ENCODE peak calls at places on chromosome 1, in ten cellular contexts. One of them, this sample, is unnamed.

GRCh38 chr1:21847223-21848205 is 35.4 kb downstream of the LDLRAD2 start:
- DNase-seq in ureter: no peak
- DNase-seq in skeletal muscle cell: no peak
- DNase-seq in HuH-7: no peak
- DNase-seq in IMR-90: no peak
- DNase-seq in HTR-8/SVneo: no peak
- DNase-seq in stimulated activated CD8-positive, alpha-beta memory T cell treated with anti-CD3 and anti-CD28 coated beads, Interleukin-2, amount 100 ng/mL, for 1 hour: no peak
- DNase-seq in stimulated activated CD4-positive, alpha-beta T cell treated with anti-CD3 and anti-CD28 coated beads, TNF-alpha, amount 100 ng/mL, for 24 hours: no peak
- DNase-seq in NCI-H2081: no peak
- DNase-seq in non-pigmented ciliary epithelial cell: no peak
- DNase-seq in this sample: no peak

GRCh38 chr1:100328133-100328532 is 24.2 kb upstream of the CDC14A start:
- DNase-seq in NCI-H2081: no peak
- DNase-seq in non-pigmented ciliary epithelial cell: no peak
- DNase-seq in skeletal muscle cell: no peak
- DNase-seq in ureter: no peak
- DNase-seq in stimulated activated CD4-positive, alpha-beta T cell treated with anti-CD3 and anti-CD28 coated beads, TNF-alpha, amount 100 ng/mL, for 24 hours: no peak
- DNase-seq in stimulated activated CD8-positive, alpha-beta memory T cell treated with anti-CD3 and anti-CD28 coated beads, Interleukin-2, amount 100 ng/mL, for 1 hour: no peak
- DNase-seq in HuH-7: no peak
- DNase-seq in HTR-8/SVneo: no peak
- DNase-seq in IMR-90: no peak
- DNase-seq in this sample: no peak

GRCh38 chr1:246165826-246166709 is 341.0 kb downstream of the SMYD3 start:
- DNase-seq in NCI-H2081: peak
- DNase-seq in non-pigmented ciliary epithelial cell: no peak
- DNase-seq in ureter: peak
- DNase-seq in stimulated activated CD8-positive, alpha-beta memory T cell treated with anti-CD3 and anti-CD28 coated beads, Interleukin-2, amount 100 ng/mL, for 1 hour: no peak
- DNase-seq in HTR-8/SVneo: no peak
- DNase-seq in stimulated activated CD4-positive, alpha-beta T cell treated with anti-CD3 and anti-CD28 coated beads, TNF-alpha, amount 100 ng/mL, for 24 hours: no peak
- DNase-seq in IMR-90: no peak
- DNase-seq in HuH-7: peak
- DNase-seq in skeletal muscle cell: no peak
- DNase-seq in this sample: no peak

GRCh38 chr1:156629825-156630449 is 10.7 kb downstream of the HAPLN2 start:
- DNase-seq in IMR-90: no peak
- DNase-seq in stimulated activated CD4-positive, alpha-beta T cell treated with anti-CD3 and anti-CD28 coated beads, TNF-alpha, amount 100 ng/mL, for 24 hours: no peak
- DNase-seq in skeletal muscle cell: no peak
- DNase-seq in non-pigmented ciliary epithelial cell: no peak
- DNase-seq in HTR-8/SVneo: no peak
- DNase-seq in HuH-7: no peak
- DNase-seq in NCI-H2081: no peak
- DNase-seq in ureter: no peak
- DNase-seq in stimulated activated CD8-positive, alpha-beta memory T cell treated with anti-CD3 and anti-CD28 coated beads, Interleukin-2, amount 100 ng/mL, for 1 hour: no peak
- DNase-seq in this sample: no peak

GRCh38 chr1:27517907-27518718 is 28.1 kb upstream of the WASF2 start:
- DNase-seq in HuH-7: no peak
- DNase-seq in non-pigmented ciliary epithelial cell: no peak
- DNase-seq in ureter: no peak
- DNase-seq in NCI-H2081: peak
- DNase-seq in stimulated activated CD4-positive, alpha-beta T cell treated with anti-CD3 and anti-CD28 coated beads, TNF-alpha, amount 100 ng/mL, for 24 hours: no peak
- DNase-seq in stimulated activated CD8-positive, alpha-beta memory T cell treated with anti-CD3 and anti-CD28 coated beads, Interleukin-2, amount 100 ng/mL, for 1 hour: no peak
- DNase-seq in HTR-8/SVneo: no peak
- DNase-seq in IMR-90: no peak
- DNase-seq in skeletal muscle cell: no peak
- DNase-seq in this sample: no peak

GRCh38 chr1:27594542-27595510 is 9.1 kb downstream of the AHDC1 start:
- DNase-seq in ureter: no peak
- DNase-seq in HTR-8/SVneo: no peak
- DNase-seq in HuH-7: no peak
- DNase-seq in stimulated activated CD8-positive, alpha-beta memory T cell treated with anti-CD3 and anti-CD28 coated beads, Interleukin-2, amount 100 ng/mL, for 1 hour: no peak
- DNase-seq in NCI-H2081: no peak
- DNase-seq in IMR-90: peak
- DNase-seq in non-pigmented ciliary epithelial cell: no peak
- DNase-seq in skeletal muscle cell: no peak
- DNase-seq in stimulated activated CD4-positive, alpha-beta T cell treated with anti-CD3 and anti-CD28 coated beads, TNF-alpha, amount 100 ng/mL, for 24 hours: no peak
- DNase-seq in this sample: no peak

GRCh38 chr1:32208891-32209309 is at the start of gene DCDC2B:
- DNase-seq in stimulated activated CD4-positive, alpha-beta T cell treated with anti-CD3 and anti-CD28 coated beads, TNF-alpha, amount 100 ng/mL, for 24 hours: no peak
- DNase-seq in ureter: peak
- DNase-seq in stimulated activated CD8-positive, alpha-beta memory T cell treated with anti-CD3 and anti-CD28 coated beads, Interleukin-2, amount 100 ng/mL, for 1 hour: no peak
- DNase-seq in non-pigmented ciliary epithelial cell: no peak
- DNase-seq in HTR-8/SVneo: no peak
- DNase-seq in IMR-90: peak
- DNase-seq in skeletal muscle cell: no peak
- DNase-seq in NCI-H2081: peak
- DNase-seq in HuH-7: no peak
- DNase-seq in this sample: no peak

GRCh38 chr1:3127738-3128137 is 58.7 kb downstream of the PRDM16 start:
- DNase-seq in stimulated activated CD4-positive, alpha-beta T cell treated with anti-CD3 and anti-CD28 coated beads, TNF-alpha, amount 100 ng/mL, for 24 hours: no peak
- DNase-seq in skeletal muscle cell: no peak
- DNase-seq in NCI-H2081: no peak
- DNase-seq in ureter: no peak
- DNase-seq in HTR-8/SVneo: no peak
- DNase-seq in HuH-7: no peak
- DNase-seq in non-pigmented ciliary epithelial cell: no peak
- DNase-seq in stimulated activated CD8-positive, alpha-beta memory T cell treated with anti-CD3 and anti-CD28 coated beads, Interleukin-2, amount 100 ng/mL, for 1 hour: no peak
- DNase-seq in IMR-90: no peak
- DNase-seq in this sample: no peak

GRCh38 chr1:67582625-67583461 is 102.2 kb upstream of the GADD45A start:
- DNase-seq in ureter: no peak
- DNase-seq in skeletal muscle cell: no peak
- DNase-seq in non-pigmented ciliary epithelial cell: no peak
- DNase-seq in IMR-90: peak
- DNase-seq in stimulated activated CD8-positive, alpha-beta memory T cell treated with anti-CD3 and anti-CD28 coated beads, Interleukin-2, amount 100 ng/mL, for 1 hour: no peak
- DNase-seq in NCI-H2081: no peak
- DNase-seq in HTR-8/SVneo: no peak
- DNase-seq in HuH-7: no peak
- DNase-seq in stimulated activated CD4-positive, alpha-beta T cell treated with anti-CD3 and anti-CD28 coated beads, TNF-alpha, amount 100 ng/mL, for 24 hours: no peak
- DNase-seq in this sample: no peak

GRCh38 chr1:9542425-9542824 is 3.2 kb downstream of the SLC25A33 start:
- DNase-seq in skeletal muscle cell: no peak
- DNase-seq in stimulated activated CD8-positive, alpha-beta memory T cell treated with anti-CD3 and anti-CD28 coated beads, Interleukin-2, amount 100 ng/mL, for 1 hour: no peak
- DNase-seq in HTR-8/SVneo: no peak
- DNase-seq in HuH-7: no peak
- DNase-seq in NCI-H2081: peak
- DNase-seq in IMR-90: peak
- DNase-seq in stimulated activated CD4-positive, alpha-beta T cell treated with anti-CD3 and anti-CD28 coated beads, TNF-alpha, amount 100 ng/mL, for 24 hours: no peak
- DNase-seq in ureter: no peak
- DNase-seq in non-pigmented ciliary epithelial cell: no peak
- DNase-seq in this sample: no peak

GRCh38 chr1:36352910-36353878 is 29.7 kb upstream of the EVA1B start:
- DNase-seq in ureter: no peak
- DNase-seq in skeletal muscle cell: no peak
- DNase-seq in HTR-8/SVneo: peak
- DNase-seq in non-pigmented ciliary epithelial cell: no peak
- DNase-seq in NCI-H2081: no peak
- DNase-seq in stimulated activated CD4-positive, alpha-beta T cell treated with anti-CD3 and anti-CD28 coated beads, TNF-alpha, amount 100 ng/mL, for 24 hours: no peak
- DNase-seq in HuH-7: no peak
- DNase-seq in IMR-90: peak
- DNase-seq in stimulated activated CD8-positive, alpha-beta memory T cell treated with anti-CD3 and anti-CD28 coated beads, Interleukin-2, amount 100 ng/mL, for 1 hour: no peak
- DNase-seq in this sample: no peak

GRCh38 chr1:199301472-199301871 is 662.6 kb downstream of the PTPRC start:
- DNase-seq in HuH-7: no peak
- DNase-seq in NCI-H2081: no peak
- DNase-seq in stimulated activated CD8-positive, alpha-beta memory T cell treated with anti-CD3 and anti-CD28 coated beads, Interleukin-2, amount 100 ng/mL, for 1 hour: no peak
- DNase-seq in skeletal muscle cell: no peak
- DNase-seq in ureter: no peak
- DNase-seq in stimulated activated CD4-positive, alpha-beta T cell treated with anti-CD3 and anti-CD28 coated beads, TNF-alpha, amount 100 ng/mL, for 24 hours: no peak
- DNase-seq in IMR-90: no peak
- DNase-seq in HTR-8/SVneo: no peak
- DNase-seq in non-pigmented ciliary epithelial cell: no peak
- DNase-seq in this sample: no peak

This sample was measured in HCT116.